ENCODE peak calls at places on chromosomes 12 and 14, in seven cellular contexts. One of them, this sample, is unnamed.

GRCh38 chr14:22508662-22509035 is 80.4 kb downstream of the DAD1 start:
- DNase-seq in DMS153: no peak
- DNase-seq in H7: no peak
- DNase-seq in activated CD4-positive, CD25-positive, alpha-beta regulatory T cell: no peak
- DNase-seq in NCI-H1105: no peak
- DNase-seq in heart left ventricle: no peak
- DNase-seq in AG04449: no peak
- DNase-seq in this sample: no peak

GRCh38 chr14:34501997-34502396 is 37.5 kb downstream of the EAPP start:
- DNase-seq in DMS153: no peak
- DNase-seq in H7: no peak
- DNase-seq in activated CD4-positive, CD25-positive, alpha-beta regulatory T cell: no peak
- DNase-seq in NCI-H1105: no peak
- DNase-seq in heart left ventricle: no peak
- DNase-seq in AG04449: no peak
- DNase-seq in this sample: no peak

GRCh38 chr14:103346286-103346685 is 12.2 kb downstream of the EIF5 start:
- DNase-seq in DMS153: no peak
- DNase-seq in H7: no peak
- DNase-seq in activated CD4-positive, CD25-positive, alpha-beta regulatory T cell: no peak
- DNase-seq in NCI-H1105: no peak
- DNase-seq in heart left ventricle: no peak
- DNase-seq in AG04449: no peak
- DNase-seq in this sample: no peak

GRCh38 chr14:35944847-35945246 is 118.7 kb downstream of the BRMS1L start:
- DNase-seq in DMS153: no peak
- DNase-seq in H7: peak; percentile 73
- DNase-seq in activated CD4-positive, CD25-positive, alpha-beta regulatory T cell: no peak
- DNase-seq in NCI-H1105: peak; percentile 24
- DNase-seq in heart left ventricle: no peak
- DNase-seq in AG04449: no peak
- DNase-seq in this sample: peak; percentile 22

GRCh38 chr14:101619484-101619883 is 58.2 kb downstream of the DIO3 start:
- DNase-seq in DMS153: no peak
- DNase-seq in H7: no peak
- DNase-seq in activated CD4-positive, CD25-positive, alpha-beta regulatory T cell: no peak
- DNase-seq in NCI-H1105: no peak
- DNase-seq in heart left ventricle: no peak
- DNase-seq in AG04449: no peak
- DNase-seq in this sample: no peak

GRCh38 chr14:62189698-62190097 is 427.5 kb downstream of the SNAPC1 start:
- DNase-seq in DMS153: no peak
- DNase-seq in H7: no peak
- DNase-seq in activated CD4-positive, CD25-positive, alpha-beta regulatory T cell: no peak
- DNase-seq in NCI-H1105: no peak
- DNase-seq in heart left ventricle: no peak
- DNase-seq in AG04449: no peak
- DNase-seq in this sample: no peak

GRCh38 chr14:68657300-68658028 is 135.4 kb downstream of the ZFP36L1 start:
- DNase-seq in DMS153: no peak
- DNase-seq in H7: no peak
- DNase-seq in activated CD4-positive, CD25-positive, alpha-beta regulatory T cell: no peak
- DNase-seq in NCI-H1105: no peak
- DNase-seq in heart left ventricle: no peak
- DNase-seq in AG04449: no peak
- DNase-seq in this sample: no peak

GRCh38 chr14:54438703-54439102 is 2.5 kb downstream of the CNIH1 start:
- DNase-seq in DMS153: no peak
- DNase-seq in H7: no peak
- DNase-seq in activated CD4-positive, CD25-positive, alpha-beta regulatory T cell: no peak
- DNase-seq in NCI-H1105: no peak
- DNase-seq in heart left ventricle: no peak
- DNase-seq in AG04449: no peak
- DNase-seq in this sample: no peak

GRCh38 chr14:80549141-80549540 is 337.8 kb upstream of the DIO2 start:
- DNase-seq in DMS153: no peak
- DNase-seq in H7: no peak
- DNase-seq in activated CD4-positive, CD25-positive, alpha-beta regulatory T cell: no peak
- DNase-seq in NCI-H1105: no peak
- DNase-seq in heart left ventricle: no peak
- DNase-seq in AG04449: no peak
- DNase-seq in this sample: no peak

GRCh38 chr12:29245246-29245645 is 96.2 kb downstream of the FAR2 start:
- DNase-seq in DMS153: no peak
- DNase-seq in H7: no peak
- DNase-seq in activated CD4-positive, CD25-positive, alpha-beta regulatory T cell: no peak
- DNase-seq in NCI-H1105: no peak
- DNase-seq in heart left ventricle: no peak
- DNase-seq in AG04449: no peak
- DNase-seq in this sample: no peak

GRCh38 chr12:27822076-27822712 is 42.2 kb upstream of the MANSC4 start:
- DNase-seq in DMS153: no peak
- DNase-seq in H7: no peak
- DNase-seq in activated CD4-positive, CD25-positive, alpha-beta regulatory T cell: peak; percentile 49
- DNase-seq in NCI-H1105: no peak
- DNase-seq in heart left ventricle: no peak
- DNase-seq in AG04449: no peak
- DNase-seq in this sample: peak; percentile 83

GRCh38 chr14:65229431-65230286 is 127.3 kb upstream of the MAX start:
- DNase-seq in DMS153: peak; percentile 66
- DNase-seq in H7: peak; percentile 78
- DNase-seq in activated CD4-positive, CD25-positive, alpha-beta regulatory T cell: no peak
- DNase-seq in NCI-H1105: peak; percentile 73
- DNase-seq in heart left ventricle: peak; percentile 37
- DNase-seq in AG04449: no peak
- DNase-seq in this sample: no peak

GRCh38 chr12:91926810-91927209 is 218.8 kb downstream of the BTG1 start:
- DNase-seq in DMS153: peak; percentile 97
- DNase-seq in H7: no peak
- DNase-seq in activated CD4-positive, CD25-positive, alpha-beta regulatory T cell: no peak
- DNase-seq in NCI-H1105: no peak
- DNase-seq in heart left ventricle: no peak
- DNase-seq in AG04449: peak; percentile 14
- DNase-seq in this sample: peak; percentile 17

GRCh38 chr12:67354322-67354721 is 85.2 kb downstream of the CAND1 start:
- DNase-seq in DMS153: no peak
- DNase-seq in H7: no peak
- DNase-seq in activated CD4-positive, CD25-positive, alpha-beta regulatory T cell: no peak
- DNase-seq in NCI-H1105: no peak
- DNase-seq in heart left ventricle: peak; percentile 28
- DNase-seq in AG04449: no peak
- DNase-seq in this sample: no peak

GRCh38 chr14:29354446-29354845 is 573.2 kb downstream of the PRKD1 start:
- DNase-seq in DMS153: no peak
- DNase-seq in H7: no peak
- DNase-seq in activated CD4-positive, CD25-positive, alpha-beta regulatory T cell: no peak
- DNase-seq in NCI-H1105: no peak
- DNase-seq in heart left ventricle: no peak
- DNase-seq in AG04449: no peak
- DNase-seq in this sample: no peak

GRCh38 chr14:93648440-93649168 is 139.7 kb downstream of the PRIMA1 start:
- DNase-seq in DMS153: no peak
- DNase-seq in H7: peak; percentile 51
- DNase-seq in activated CD4-positive, CD25-positive, alpha-beta regulatory T cell: no peak
- DNase-seq in NCI-H1105: no peak
- DNase-seq in heart left ventricle: no peak
- DNase-seq in AG04449: no peak
- DNase-seq in this sample: peak; percentile 3

GRCh38 chr14:24089890-24090289 is 4.2 kb upstream of the PCK2 start:
- DNase-seq in DMS153: no peak
- DNase-seq in H7: no peak
- DNase-seq in activated CD4-positive, CD25-positive, alpha-beta regulatory T cell: no peak
- DNase-seq in NCI-H1105: no peak
- DNase-seq in heart left ventricle: no peak
- DNase-seq in AG04449: no peak
- DNase-seq in this sample: no peak

GRCh38 chr14:91399868-91400640 is 17.6 kb downstream of the CCDC88C start:
- DNase-seq in DMS153: peak; percentile 33
- DNase-seq in H7: peak; percentile 80
- DNase-seq in activated CD4-positive, CD25-positive, alpha-beta regulatory T cell: no peak
- DNase-seq in NCI-H1105: no peak
- DNase-seq in heart left ventricle: no peak
- DNase-seq in AG04449: no peak
- DNase-seq in this sample: no peak